ENCODE peak calls at places on chromosomes 16 and 17, in six cellular contexts. One of them, this sample, is unnamed.

GRCh38 chr17:29980261-29980660 is 38.8 kb downstream of the EFCAB5 start:
- DNase-seq in activated CD4-positive, alpha-beta T cell treated with anti-CD3 and anti-CD28 coated beads, Interleukin-2, amount 50 U/mL, for 1 hour: no peak
- DNase-seq in ovary: no peak
- DNase-seq in uterus: no peak
- DNase-seq in neural crest cell: no peak
- DNase-seq in RWPE1: no peak
- DNase-seq in this sample: no peak

GRCh38 chr17:28018439-28019070 is 23.9 kb upstream of the NLK start:
- DNase-seq in ovary: no peak
- DNase-seq in uterus: no peak
- DNase-seq in neural crest cell: no peak
- DNase-seq in activated CD4-positive, alpha-beta T cell treated with anti-CD3 and anti-CD28 coated beads, Interleukin-2, amount 50 U/mL, for 1 hour: no peak
- DNase-seq in RWPE1: peak; percentile 34
- DNase-seq in this sample: peak; percentile 45

GRCh38 chr17:27529230-27529796 is 73.1 kb downstream of the KSR1 start:
- DNase-seq in neural crest cell: no peak
- DNase-seq in activated CD4-positive, alpha-beta T cell treated with anti-CD3 and anti-CD28 coated beads, Interleukin-2, amount 50 U/mL, for 1 hour: no peak
- DNase-seq in RWPE1: no peak
- DNase-seq in uterus: no peak
- DNase-seq in ovary: no peak
- DNase-seq in this sample: no peak

GRCh38 chr17:19248923-19249574 is 11.9 kb downstream of the EPN2 start:
- DNase-seq in uterus: peak; percentile 63
- DNase-seq in RWPE1: no peak
- DNase-seq in activated CD4-positive, alpha-beta T cell treated with anti-CD3 and anti-CD28 coated beads, Interleukin-2, amount 50 U/mL, for 1 hour: no peak
- DNase-seq in neural crest cell: no peak
- DNase-seq in ovary: peak; percentile 54
- DNase-seq in this sample: peak; percentile 69

GRCh38 chr17:15447928-15448579 is 19.4 kb downstream of the CDRT4 start:
- DNase-seq in ovary: no peak
- DNase-seq in neural crest cell: no peak
- DNase-seq in activated CD4-positive, alpha-beta T cell treated with anti-CD3 and anti-CD28 coated beads, Interleukin-2, amount 50 U/mL, for 1 hour: no peak
- DNase-seq in uterus: no peak
- DNase-seq in RWPE1: no peak
- DNase-seq in this sample: no peak

GRCh38 chr17:9531080-9531479 is 44.5 kb downstream of the STX8 start:
- DNase-seq in RWPE1: no peak
- DNase-seq in ovary: no peak
- DNase-seq in activated CD4-positive, alpha-beta T cell treated with anti-CD3 and anti-CD28 coated beads, Interleukin-2, amount 50 U/mL, for 1 hour: no peak
- DNase-seq in uterus: no peak
- DNase-seq in neural crest cell: no peak
- DNase-seq in this sample: no peak

GRCh38 chr17:2776589-2777241 is 19.5 kb upstream of the RAP1GAP2 start:
- DNase-seq in RWPE1: no peak
- DNase-seq in uterus: no peak
- DNase-seq in activated CD4-positive, alpha-beta T cell treated with anti-CD3 and anti-CD28 coated beads, Interleukin-2, amount 50 U/mL, for 1 hour: no peak
- DNase-seq in neural crest cell: peak; percentile 37
- DNase-seq in ovary: no peak
- DNase-seq in this sample: no peak

GRCh38 chr16:86834451-86835035 is 256.2 kb downstream of the FOXL1 start:
- DNase-seq in activated CD4-positive, alpha-beta T cell treated with anti-CD3 and anti-CD28 coated beads, Interleukin-2, amount 50 U/mL, for 1 hour: no peak
- DNase-seq in uterus: no peak
- DNase-seq in ovary: no peak
- DNase-seq in RWPE1: no peak
- DNase-seq in neural crest cell: peak; percentile 13
- DNase-seq in this sample: no peak

GRCh38 chr17:80881321-80881720 is 110.3 kb upstream of the CHMP6 start:
- DNase-seq in activated CD4-positive, alpha-beta T cell treated with anti-CD3 and anti-CD28 coated beads, Interleukin-2, amount 50 U/mL, for 1 hour: no peak
- DNase-seq in neural crest cell: no peak
- DNase-seq in ovary: no peak
- DNase-seq in RWPE1: no peak
- DNase-seq in uterus: no peak
- DNase-seq in this sample: peak; percentile 16

GRCh38 chr16:57532251-57532625 is 4.1 kb downstream of the CCDC102A start:
- DNase-seq in neural crest cell: no peak
- DNase-seq in uterus: peak; percentile 11
- DNase-seq in activated CD4-positive, alpha-beta T cell treated with anti-CD3 and anti-CD28 coated beads, Interleukin-2, amount 50 U/mL, for 1 hour: no peak
- DNase-seq in RWPE1: no peak
- DNase-seq in ovary: no peak
- DNase-seq in this sample: no peak

GRCh38 chr17:57577751-57578607 is 167.1 kb downstream of the CCDC182 start:
- DNase-seq in ovary: peak; percentile 79
- DNase-seq in activated CD4-positive, alpha-beta T cell treated with anti-CD3 and anti-CD28 coated beads, Interleukin-2, amount 50 U/mL, for 1 hour: no peak
- DNase-seq in uterus: peak; percentile 72
- DNase-seq in neural crest cell: peak; percentile 30
- DNase-seq in RWPE1: no peak
- DNase-seq in this sample: peak; percentile 60

GRCh38 chr16:84800118-84800517 is 19.7 kb upstream of the CRISPLD2 start:
- DNase-seq in uterus: no peak
- DNase-seq in activated CD4-positive, alpha-beta T cell treated with anti-CD3 and anti-CD28 coated beads, Interleukin-2, amount 50 U/mL, for 1 hour: no peak
- DNase-seq in ovary: no peak
- DNase-seq in neural crest cell: no peak
- DNase-seq in RWPE1: no peak
- DNase-seq in this sample: no peak

GRCh38 chr17:2779545-2779944 is 16.7 kb upstream of the RAP1GAP2 start:
- DNase-seq in RWPE1: no peak
- DNase-seq in uterus: no peak
- DNase-seq in neural crest cell: no peak
- DNase-seq in activated CD4-positive, alpha-beta T cell treated with anti-CD3 and anti-CD28 coated beads, Interleukin-2, amount 50 U/mL, for 1 hour: no peak
- DNase-seq in ovary: no peak
- DNase-seq in this sample: no peak

GRCh38 chr17:2388020-2388704 is 12.7 kb downstream of the MNT start:
- DNase-seq in uterus: no peak
- DNase-seq in ovary: no peak
- DNase-seq in neural crest cell: no peak
- DNase-seq in activated CD4-positive, alpha-beta T cell treated with anti-CD3 and anti-CD28 coated beads, Interleukin-2, amount 50 U/mL, for 1 hour: no peak
- DNase-seq in RWPE1: no peak
- DNase-seq in this sample: no peak

GRCh38 chr17:48478224-48479013 is 48.4 kb upstream of the SKAP1 start:
- DNase-seq in uterus: no peak
- DNase-seq in RWPE1: no peak
- DNase-seq in neural crest cell: no peak
- DNase-seq in ovary: no peak
- DNase-seq in activated CD4-positive, alpha-beta T cell treated with anti-CD3 and anti-CD28 coated beads, Interleukin-2, amount 50 U/mL, for 1 hour: no peak
- DNase-seq in this sample: no peak

GRCh38 chr17:79272666-79273219 is 198.1 kb downstream of the ENGASE start:
- DNase-seq in RWPE1: peak; percentile 61
- DNase-seq in activated CD4-positive, alpha-beta T cell treated with anti-CD3 and anti-CD28 coated beads, Interleukin-2, amount 50 U/mL, for 1 hour: no peak
- DNase-seq in uterus: no peak
- DNase-seq in neural crest cell: no peak
- DNase-seq in ovary: no peak
- DNase-seq in this sample: no peak

GRCh38 chr16:71628810-71629209 is 2.8 kb downstream of the MARVELD3 start:
- DNase-seq in ovary: no peak
- DNase-seq in neural crest cell: no peak
- DNase-seq in activated CD4-positive, alpha-beta T cell treated with anti-CD3 and anti-CD28 coated beads, Interleukin-2, amount 50 U/mL, for 1 hour: no peak
- DNase-seq in RWPE1: no peak
- DNase-seq in uterus: no peak
- DNase-seq in this sample: no peak

GRCh38 chr17:64016248-64016784 is 4.1 kb downstream of the ICAM2 start:
- DNase-seq in uterus: no peak
- DNase-seq in activated CD4-positive, alpha-beta T cell treated with anti-CD3 and anti-CD28 coated beads, Interleukin-2, amount 50 U/mL, for 1 hour: no peak
- DNase-seq in ovary: no peak
- DNase-seq in RWPE1: no peak
- DNase-seq in neural crest cell: no peak
- DNase-seq in this sample: no peak

GRCh38 chr17:6701719-6702118 is 11.4 kb downstream of the SLC13A5 start:
- DNase-seq in uterus: no peak
- DNase-seq in activated CD4-positive, alpha-beta T cell treated with anti-CD3 and anti-CD28 coated beads, Interleukin-2, amount 50 U/mL, for 1 hour: peak; percentile 14
- DNase-seq in ovary: no peak
- DNase-seq in neural crest cell: peak; percentile 58
- DNase-seq in RWPE1: no peak
- DNase-seq in this sample: no peak